ENCODE peak calls at places on chromosomes 3 and 15, in five cellular contexts. Q is spleen, I is prostate gland, R is HCT116, U is sigmoid colon. K is an unnamed sample.

GRCh38 chr3:128663151-128663550 is 12.5 kb upstream of the RPN1 start:
- DNase-seq in Q (no peak), I (no peak), R (no peak), U (peak), K (no peak)

GRCh38 chr3:194554488-194555098 is 67.8 kb upstream of the ATP13A3 start:
- DNase-seq in Q (no peak), I (no peak), R (no peak), U (no peak), K (no peak)

GRCh38 chr15:100623301-100623700 is 20.9 kb downstream of the ASB7 start:
- DNase-seq in Q (no peak), I (no peak), R (no peak), U (no peak), K (no peak)

GRCh38 chr3:13822042-13822441 is 57.8 kb downstream of the WNT7A start:
- DNase-seq in Q (peak), I (no peak), R (peak), U (no peak), K (no peak)

GRCh38 chr3:135895106-135895733 is 70.3 kb upstream of the PPP2R3A start:
- DNase-seq in Q (peak), I (peak), R (peak), U (peak), K (peak)

GRCh38 chr3:114331710-114332109 is 37.9 kb downstream of the TIGIT start:
- DNase-seq in Q (no peak), I (no peak), R (no peak), U (no peak), K (no peak)

GRCh38 chr3:23948761-23949160 is 3.7 kb downstream of the NR1D2 start:
- DNase-seq in Q (no peak), I (no peak), R (no peak), U (no peak), K (no peak)

GRCh38 chr3:179806177-179806576 is 153.3 kb downstream of the USP13 start:
- DNase-seq in Q (no peak), I (no peak), R (no peak), U (no peak), K (no peak)

GRCh38 chr15:46409879-46410278 is 775.0 kb downstream of the SQOR start:
- DNase-seq in Q (no peak), I (no peak), R (no peak), U (no peak), K (no peak)

GRCh38 chr3:69232447-69232846 is 110.1 kb upstream of the LMOD3 start:
- DNase-seq in Q (no peak), I (no peak), R (no peak), U (no peak), K (no peak)

GRCh38 chr3:189664311-189664710 is 33.1 kb downstream of the TP63 start:
- DNase-seq in Q (no peak), I (no peak), R (no peak), U (no peak), K (peak)

GRCh38 chr3:165210132-165210531 is 13.9 kb upstream of the SLITRK3 start:
- DNase-seq in Q (no peak), I (no peak), R (peak), U (no peak), K (no peak)

GRCh38 chr3:194206375-194206774 is 70.4 kb downstream of the HES1 start:
- DNase-seq in Q (no peak), I (peak), R (no peak), U (peak), K (peak)

GRCh38 chr3:125512135-125512920 is 7.7 kb downstream of the SNX4 start:
- DNase-seq in Q (no peak), I (no peak), R (peak), U (no peak), K (no peak)

GRCh38 chr3:156483961-156484787 is 70.7 kb downstream of the SSR3 start:
- DNase-seq in Q (no peak), I (no peak), R (peak), U (peak), K (no peak)

GRCh38 chr3:13546667-13547171 is 2.2 kb upstream of the FBLN2 start:
- DNase-seq in Q (no peak), I (no peak), R (no peak), U (peak), K (no peak)

GRCh38 chr3:194383276-194383940 is 13.9 kb upstream of the LRRC15 start:
- DNase-seq in Q (peak), I (no peak), R (no peak), U (no peak), K (no peak)

GRCh38 chr3:53254190-53254809 is 1.5 kb downstream of the TKT start:
- DNase-seq in Q (no peak), I (no peak), R (no peak), U (no peak), K (no peak)

GRCh38 chr3:49020335-49021212 is 1.3 kb upstream of the NDUFAF3 start:
- DNase-seq in Q (peak), I (no peak), R (no peak), U (peak), K (peak)

GRCh38 chr3:54954516-54954915 is 26.7 kb upstream of the LRTM1 start:
- DNase-seq in Q (no peak), I (no peak), R (no peak), U (no peak), K (no peak)

GRCh38 chr3:71195492-71195891 is 388.0 kb downstream of the FOXP1 start:
- DNase-seq in Q (no peak), I (no peak), R (no peak), U (no peak), K (no peak)

GRCh38 chr3:81758275-81758674 is 3.2 kb downstream of the GBE1 start:
- DNase-seq in Q (no peak), I (no peak), R (no peak), U (no peak), K (no peak)

GRCh38 chr3:71185733-71186455 is 397.6 kb downstream of the FOXP1 start:
- DNase-seq in Q (no peak), I (no peak), R (no peak), U (no peak), K (no peak)

GRCh38 chr15:70058642-70059360 is 38.9 kb downstream of the TLE3 start:
- DNase-seq in Q (peak), I (no peak), R (no peak), U (peak), K (no peak)

GRCh38 chr15:85149460-85150129 is 167.9 kb downstream of the PDE8A start:
- DNase-seq in Q (no peak), I (no peak), R (no peak), U (no peak), K (no peak)

GRCh38 chr3:197615430-197615829 is 59.7 kb upstream of the BDH1 start:
- DNase-seq in Q (no peak), I (no peak), R (no peak), U (no peak), K (no peak)

GRCh38 chr3:197611255-197611654 is 55.5 kb upstream of the BDH1 start:
- DNase-seq in Q (no peak), I (no peak), R (no peak), U (no peak), K (no peak)

DNA sequence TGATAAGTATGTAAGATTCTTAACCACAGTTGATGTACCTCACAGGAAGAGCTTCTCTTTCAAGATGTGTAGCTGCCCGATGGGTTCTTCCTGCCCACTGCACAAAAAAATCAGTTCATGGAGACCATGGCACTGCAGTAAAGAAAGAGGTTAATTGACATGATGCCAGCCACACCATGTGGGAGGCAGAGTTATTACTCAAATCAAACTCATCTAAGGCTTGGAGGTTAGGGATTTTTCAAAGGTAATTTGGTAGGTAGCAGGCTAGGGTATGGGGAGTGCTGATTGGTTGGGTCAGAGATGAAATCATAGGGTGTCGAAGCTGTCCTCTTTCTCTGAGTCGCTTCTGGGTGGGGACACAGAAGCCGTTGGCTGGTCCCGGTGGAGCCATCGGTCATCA is 57.4 kb upstream of the BDH1 start:
- DNase-seq in Q (no peak), I (no peak), R (no peak), U (no peak), K (no peak)
- TF ChIP-seq POLR2A in Q (no peak), I (no peak), R (no peak), U (no peak), K (no peak)

DNA sequence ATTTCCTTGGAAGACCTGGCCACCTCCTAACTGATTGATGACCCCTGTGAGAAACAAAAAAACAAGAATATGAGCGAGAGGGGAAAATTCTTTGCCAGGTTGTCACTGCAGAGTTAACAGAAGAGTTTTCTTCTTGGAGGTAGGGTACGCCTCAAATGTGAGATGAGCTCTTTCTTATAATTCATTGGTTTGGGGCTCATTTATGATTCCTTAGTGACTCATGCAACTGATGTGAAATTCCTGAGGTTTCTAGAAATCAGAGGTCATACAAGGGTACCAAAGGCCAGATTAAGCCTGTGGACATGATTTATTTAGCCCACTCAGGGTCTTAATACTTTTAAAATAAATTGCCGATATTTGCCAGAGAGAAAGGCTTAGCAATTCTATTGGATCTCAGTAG is 289.1 kb downstream of the NEK10 start:
- DNase-seq in Q (no peak), I (no peak), R (no peak), U (no peak), K (no peak)
- TF ChIP-seq CTCF in Q (no peak), I (no peak), R (no peak), U (no peak), K (no peak)

GRCh38 chr15:90232196-90232595 is 1.5 kb downstream of the CIB1 start:
- DNase-seq in Q (peak), I (no peak), R (no peak), U (no peak), K (no peak)

GRCh38 chr15:90232941-90233700 is 620 bp downstream of the CIB1 start:
- DNase-seq in Q (peak), I (peak), R (no peak), U (peak), K (peak)

GRCh38 chr15:90230071-90230494 is 3.7 kb downstream of the CIB1 start:
- DNase-seq in Q (no peak), I (peak), R (no peak), U (no peak), K (peak)

GRCh38 chr15:90230610-90231009 is 3.1 kb downstream of the CIB1 start:
- DNase-seq in Q (peak), I (no peak), R (no peak), U (no peak), K (no peak)

GRCh38 chr15:90231028-90232017 is 2.4 kb downstream of the CIB1 start:
- DNase-seq in Q (peak), I (peak), R (no peak), U (peak), K (no peak)
- TF ChIP-seq POLR2A in Q (no peak), I (peak), R (no peak), U (no peak), K (no peak)

DNA sequence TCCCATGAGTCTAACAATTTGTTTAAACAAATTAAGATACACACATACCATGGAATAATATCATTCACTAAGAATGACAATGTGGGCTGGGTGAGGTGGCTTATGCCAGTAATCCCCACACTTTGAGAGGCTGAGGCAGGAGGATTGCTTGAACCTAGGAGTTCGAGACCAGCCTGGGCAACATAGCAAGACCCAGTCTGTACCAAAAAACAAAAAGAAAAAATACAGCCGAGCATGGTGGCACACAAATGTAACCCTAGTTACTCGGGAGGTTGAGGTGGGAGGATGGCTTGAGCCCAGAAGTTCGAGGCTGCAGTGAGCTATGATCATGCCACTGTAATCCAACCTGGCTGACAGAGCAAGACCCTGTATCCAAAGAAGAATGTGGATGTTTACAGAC is 4.0 kb upstream of the ZNF710 start:
- DNase-seq in Q (no peak), I (no peak), R (no peak), U (peak), K (no peak)
- TF ChIP-seq CTCF in Q (no peak), I (no peak), R (no peak), U (no peak), K (no peak)